ENCODE peak calls at places on chromosomes 4 and X, in six cellular contexts. E, P, Q, X, O and S are unnamed samples.

GRCh38 chrX:45497290-45497689 is 296.6 kb upstream of the DIPK2B start:
- DNase-seq in E (no peak), P (peak), Q (no peak), X (no peak), O (no peak), S (no peak)

GRCh38 chr4:169243808-169244207 is 26.9 kb downstream of the SH3RF1 start:
- DNase-seq in E (no peak), P (no peak), Q (no peak), X (no peak), O (no peak), S (no peak)

GRCh38 chr4:153603258-153603657 is 80.8 kb upstream of the TLR2 start:
- DNase-seq in E (no peak), P (no peak), Q (no peak), X (no peak), O (no peak), S (no peak)

GRCh38 chr4:7172508-7172907 is 19.8 kb upstream of the SORCS2 start:
- DNase-seq in E (no peak), P (no peak), Q (no peak), X (peak), O (peak), S (no peak)

GRCh38 chr4:139682309-139683210 is 16.9 kb downstream of the MGST2 start:
- DNase-seq in E (no peak), P (no peak), Q (no peak), X (peak), O (no peak), S (no peak)

GRCh38 chr4:173507471-173508385 is 22.3 kb downstream of the HAND2 start:
- DNase-seq in E (no peak), P (no peak), Q (no peak), X (peak), O (no peak), S (no peak)

GRCh38 chr4:77052352-77052751 is 23.4 kb downstream of the CCNI start:
- DNase-seq in E (no peak), P (peak), Q (no peak), X (no peak), O (no peak), S (no peak)

GRCh38 chr4:134024251-134024650 is 177.3 kb downstream of the PABPC4L start:
- DNase-seq in E (no peak), P (no peak), Q (no peak), X (no peak), O (no peak), S (no peak)

GRCh38 chr4:1192091-1192492 is 19.7 kb upstream of the SPON2 start:
- DNase-seq in E (peak), P (peak), Q (peak), X (peak), O (peak), S (peak)

GRCh38 chrX:102849396-102849795 is 87.7 kb upstream of the RAB40AL start:
- DNase-seq in E (no peak), P (no peak), Q (no peak), X (no peak), O (no peak), S (no peak)

GRCh38 chr4:82457266-82457665 is 26.9 kb downstream of the ENOPH1 start:
- DNase-seq in E (no peak), P (no peak), Q (no peak), X (no peak), O (no peak), S (no peak)

GRCh38 chr4:2305766-2306501 is 44.0 kb upstream of the MXD4 start:
- DNase-seq in E (no peak), P (no peak), Q (no peak), X (no peak), O (no peak), S (no peak)

GRCh38 chr4:153759407-153760226 is at the start of gene RNF175:
- DNase-seq in E (no peak), P (no peak), Q (no peak), X (no peak), O (no peak), S (no peak)

GRCh38 chr4:163679189-163679588 is 184.7 kb downstream of the TMA16 start:
- DNase-seq in E (no peak), P (no peak), Q (no peak), X (no peak), O (no peak), S (no peak)

GRCh38 chr4:62804075-62804474 is 1603.9 kb downstream of the ADGRL3 start:
- DNase-seq in E (no peak), P (no peak), Q (no peak), X (no peak), O (no peak), S (no peak)

GRCh38 chrX:134622056-134622812 is 36.0 kb downstream of the PLAC1 start:
- DNase-seq in E (no peak), P (peak), Q (no peak), X (no peak), O (no peak), S (no peak)

GRCh38 chr4:15714616-15715015 is 11.8 kb downstream of the BST1 start:
- DNase-seq in E (no peak), P (no peak), Q (no peak), X (no peak), O (no peak), S (no peak)

GRCh38 chr4:6917445-6918241 is 8.0 kb downstream of the TBC1D14 start:
- DNase-seq in E (no peak), P (no peak), Q (peak), X (peak), O (peak), S (peak)

GRCh38 chr4:137664416-137664815 is 132.1 kb upstream of the PCDH18 start:
- DNase-seq in E (no peak), P (no peak), Q (no peak), X (no peak), O (no peak), S (no peak)

GRCh38 chr4:107212565-107212964 is 176.5 kb upstream of the DKK2 start:
- DNase-seq in E (no peak), P (no peak), Q (no peak), X (no peak), O (no peak), S (no peak)

GRCh38 chr4:73341454-73341853 is 62.6 kb upstream of the ALB start:
- DNase-seq in E (peak), P (peak), Q (no peak), X (no peak), O (no peak), S (no peak)

GRCh38 chr4:125773502-125773901 is 458.7 kb downstream of the FAT4 start:
- DNase-seq in E (no peak), P (no peak), Q (no peak), X (no peak), O (no peak), S (no peak)

GRCh38 chr4:138348055-138348454 is 105.9 kb upstream of the SLC7A11 start:
- DNase-seq in E (peak), P (peak), Q (no peak), X (no peak), O (no peak), S (no peak)

GRCh38 chrX:78452356-78452755 is 124.9 kb upstream of the CYSLTR1 start:
- DNase-seq in E (no peak), P (peak), Q (no peak), X (no peak), O (no peak), S (no peak)

GRCh38 chr4:7191546-7192251 is 639 bp upstream of the SORCS2 start:
- DNase-seq in E (no peak), P (no peak), Q (no peak), X (peak), O (peak), S (peak)

GRCh38 chr4:104907074-104907649 is 239.5 kb upstream of the TET2 start:
- DNase-seq in E (no peak), P (no peak), Q (no peak), X (no peak), O (no peak), S (no peak)

GRCh38 chr4:113572620-113573019 is 188.9 kb downstream of the CAMK2D start:
- DNase-seq in E (no peak), P (no peak), Q (no peak), X (no peak), O (no peak), S (no peak)

GRCh38 chr4:649293-649625 is 23.9 kb downstream of the PDE6B start:
- DNase-seq in E (no peak), P (no peak), Q (peak), X (no peak), O (no peak), S (peak)

GRCh38 chrX:19640063-19640462 is 124.8 kb upstream of the MAP3K15 start:
- DNase-seq in E (no peak), P (no peak), Q (no peak), X (no peak), O (no peak), S (no peak)

GRCh38 chrX:19640693-19641374 is 125.5 kb upstream of the MAP3K15 start:
- DNase-seq in E (no peak), P (no peak), Q (no peak), X (no peak), O (no peak), S (no peak)

GRCh38 chrX:19642517-19643109 is 127.3 kb upstream of the MAP3K15 start:
- DNase-seq in E (no peak), P (no peak), Q (no peak), X (no peak), O (no peak), S (no peak)

GRCh38 chrX:19636989-19637388 is 121.7 kb upstream of the MAP3K15 start:
- DNase-seq in E (no peak), P (no peak), Q (no peak), X (no peak), O (no peak), S (no peak)

GRCh38 chrX:19638968-19639539 is 123.7 kb upstream of the MAP3K15 start:
- DNase-seq in E (no peak), P (no peak), Q (no peak), X (no peak), O (no peak), S (no peak)
- TF ChIP-seq CTCF in E (no peak), P (no peak), Q (no peak), X (no peak), O (no peak), S (no peak)

DNA sequence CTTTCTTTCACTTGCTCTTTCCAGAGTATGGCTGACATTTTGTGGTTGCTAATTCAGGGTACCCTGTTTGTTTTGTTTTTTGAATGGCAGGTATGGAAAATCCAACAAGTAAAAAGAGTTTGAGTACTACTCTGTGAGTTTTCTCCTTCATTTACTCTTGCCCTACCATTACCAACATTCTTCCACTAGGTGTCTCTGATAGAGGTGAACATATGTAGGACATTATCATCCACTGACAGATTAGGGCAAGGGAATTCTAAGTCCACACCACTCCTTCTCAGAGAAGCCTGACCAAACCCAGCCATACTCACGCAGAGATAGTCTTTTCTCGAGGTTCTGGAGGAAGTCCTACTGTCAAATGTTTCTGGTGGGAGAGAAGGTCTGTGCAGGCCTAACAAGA is 36.7 kb upstream of the HDAC8 start:
- DNase-seq in E (no peak), P (no peak), Q (no peak), X (no peak), O (no peak), S (no peak)
- TF ChIP-seq CTCF in E (peak), P (peak), Q (no peak), X (no peak), O (no peak), S (no peak)

GRCh38 chrX:25020391-25021131 is 4.8 kb upstream of the ARX start:
- DNase-seq in E (no peak), P (no peak), Q (no peak), X (no peak), O (no peak), S (no peak)
- TF ChIP-seq CTCF in E (peak), P (peak), Q (peak), X (no peak), O (no peak), S (peak)

GRCh38 chr4:25993564-25994185 is 79.7 kb downstream of the SMIM20 start:
- DNase-seq in E (no peak), P (no peak), Q (no peak), X (no peak), O (no peak), S (no peak)
- TF ChIP-seq CTCF in E (peak), P (peak), Q (no peak), X (no peak), O (no peak), S (no peak)

GRCh38 chrX:38166478-38167083 is 54.1 kb downstream of the SRPX start:
- DNase-seq in E (no peak), P (no peak), Q (no peak), X (no peak), O (no peak), S (no peak)
- TF ChIP-seq CTCF in E (peak), P (peak), Q (peak), X (no peak), O (no peak), S (peak)

DNA sequence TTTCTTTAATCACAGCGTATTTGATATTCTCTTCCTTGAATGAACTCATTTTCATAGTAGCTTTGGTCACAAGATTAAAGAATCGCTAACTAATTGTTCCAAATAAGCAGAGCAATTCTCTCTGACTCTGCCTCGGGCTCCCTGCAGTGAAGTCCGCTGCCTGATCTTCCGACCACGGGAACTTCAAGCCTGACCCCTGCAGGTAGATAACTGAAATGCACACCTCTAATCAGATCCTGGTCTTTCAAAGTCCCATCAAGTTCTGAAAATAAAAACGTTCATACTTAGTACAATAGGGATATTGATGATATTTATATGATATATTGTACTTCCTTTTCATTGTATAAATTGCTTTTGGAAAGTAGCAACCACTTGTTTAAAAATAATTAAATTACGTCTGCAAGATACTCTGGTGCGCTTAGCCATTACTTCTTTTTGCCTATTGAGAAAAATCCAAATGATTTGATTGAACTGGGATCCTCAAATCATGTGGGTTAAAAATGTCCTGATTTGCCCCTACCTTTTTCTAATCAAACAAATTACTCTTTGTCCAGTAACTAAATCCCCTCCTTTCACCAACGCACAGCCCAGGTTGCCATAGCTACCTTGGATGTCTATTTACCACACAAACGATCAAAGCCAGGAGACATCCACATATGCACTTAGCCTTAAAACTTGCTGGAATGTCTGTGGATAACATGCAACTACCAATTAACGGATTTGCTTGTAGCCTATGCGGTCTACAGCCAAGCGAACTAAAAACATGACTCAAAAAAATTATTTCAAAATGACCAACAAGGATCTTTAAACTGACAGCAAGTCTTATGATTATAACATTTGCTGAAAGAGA is 4.2 kb downstream of the MID1 start:
- DNase-seq in E (no peak), P (peak), Q (no peak), X (no peak), O (peak), S (no peak)
- TF ChIP-seq CTCF in E (peak), P (peak), Q (peak), X (no peak), O (peak), S (peak)

GRCh38 chr4:158890294-158890693 is 121.5 kb downstream of the FNIP2 start:
- DNase-seq in E (no peak), P (no peak), Q (no peak), X (no peak), O (no peak), S (no peak)

GRCh38 chr4:158891256-158891655 is 122.4 kb downstream of the FNIP2 start:
- DNase-seq in E (no peak), P (no peak), Q (no peak), X (no peak), O (no peak), S (no peak)

GRCh38 chr4:158896459-158897238 is 127.8 kb downstream of the FNIP2 start:
- DNase-seq in E (no peak), P (no peak), Q (no peak), X (no peak), O (no peak), S (no peak)

GRCh38 chr4:158894826-158895225 is 126.0 kb downstream of the FNIP2 start:
- DNase-seq in E (no peak), P (no peak), Q (no peak), X (no peak), O (no peak), S (no peak)

GRCh38 chr4:158895797-158896442 is 127.1 kb downstream of the FNIP2 start:
- DNase-seq in E (no peak), P (no peak), Q (no peak), X (no peak), O (no peak), S (no peak)
- TF ChIP-seq CTCF in E (no peak), P (no peak), Q (no peak), X (no peak), O (no peak), S (peak)

DNA sequence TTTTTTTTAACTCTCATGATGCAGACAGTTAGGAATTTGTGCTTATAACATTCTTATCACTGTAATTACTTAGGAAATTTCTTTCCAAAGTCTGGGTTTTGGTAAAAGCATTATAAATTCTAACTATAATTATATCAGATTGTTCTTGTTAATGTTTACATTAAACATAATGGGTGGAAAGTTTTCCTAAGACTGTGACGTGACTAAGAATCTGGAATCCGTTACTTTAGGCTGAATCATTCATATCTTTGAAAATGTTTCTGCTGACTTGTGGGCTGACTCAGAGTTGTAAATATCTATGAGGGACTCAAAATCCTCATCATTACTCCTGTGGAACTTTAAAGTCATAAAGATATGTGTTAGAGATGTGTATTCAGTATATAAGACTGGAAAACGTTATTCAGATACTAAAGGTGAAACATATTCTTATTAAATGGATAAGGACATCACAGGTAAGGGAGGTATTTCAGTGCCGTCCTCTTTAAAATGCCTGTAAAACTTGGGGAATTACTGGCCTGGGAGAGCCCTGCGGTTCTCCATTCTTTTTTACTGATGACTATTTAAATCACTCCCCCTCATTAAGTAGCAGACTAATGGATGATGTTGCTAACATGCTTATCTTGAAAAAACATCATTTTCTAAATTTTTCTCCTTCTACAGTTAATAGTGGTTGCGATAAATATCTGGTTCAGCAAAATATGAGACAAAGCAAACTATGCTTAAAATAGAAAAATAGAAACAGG is 159.0 kb downstream of the DCLK2 start:
- DNase-seq in E (no peak), P (peak), Q (no peak), X (no peak), O (no peak), S (no peak)
- TF ChIP-seq CTCF in E (no peak), P (no peak), Q (no peak), X (no peak), O (no peak), S (no peak)

GRCh38 chr4:86910369-86910768 is 18.1 kb upstream of the C4orf36 start:
- DNase-seq in E (no peak), P (no peak), Q (no peak), X (no peak), O (no peak), S (no peak)
- TF ChIP-seq CTCF in E (no peak), P (no peak), Q (no peak), X (no peak), O (no peak), S (no peak)